ENCODE peak calls at places on chromosomes 12 and 14, in four cellular contexts. D, W, L and M are unnamed samples. For H3K4me1, the result is how much of the 10 kb centered on the place peaks cover.

GRCh38 chr12:32477714-32478113 is 78.4 kb downstream of the FGD4 start:
- DNase-seq in D (no peak), W (no peak), L (no peak), M (no peak)

GRCh38 chr12:9909724-9910123 is 22.4 kb downstream of the CLEC2A start:
- DNase-seq in D (no peak), W (no peak), L (no peak), M (no peak)

GRCh38 chr12:79121486-79121885 is 256.9 kb downstream of the SYT1 start:
- DNase-seq in D (no peak), W (no peak), L (no peak), M (no peak)

GRCh38 chr14:95174184-95174804 is 17.0 kb upstream of the DICER1 start:
- DNase-seq in D (no peak), W (no peak), L (no peak), M (no peak)

GRCh38 chr12:10179871-10180270 is 1.0 kb downstream of the TMEM52B start:
- DNase-seq in D (no peak), W (no peak), L (no peak), M (no peak)

GRCh38 chr12:14774074-14774943 is 29.0 kb downstream of the WBP11 start:
- DNase-seq in D (peak), W (peak), L (no peak), M (peak)

GRCh38 chr14:75315143-75315542 is 36.5 kb downstream of the FOS start:
- DNase-seq in D (no peak), W (no peak), L (no peak), M (no peak)

GRCh38 chr12:89163918-89164317 is 188.4 kb downstream of the DUSP6 start:
- DNase-seq in D (no peak), W (no peak), L (no peak), M (no peak)

GRCh38 chr12:12007001-12007712 is 63.6 kb upstream of the BCL2L14 start:
- DNase-seq in D (peak), W (no peak), L (no peak), M (no peak)

GRCh38 chr12:12008232-12008850 is 62.4 kb upstream of the BCL2L14 start:
- DNase-seq in D (no peak), W (no peak), L (no peak), M (peak)

GRCh38 chr12:12003609-12004008 is 67.1 kb upstream of the BCL2L14 start:
- DNase-seq in D (no peak), W (no peak), L (no peak), M (no peak)

GRCh38 chr12:12007713-12008231 is 63.0 kb upstream of the BCL2L14 start:
- DNase-seq in D (no peak), W (no peak), L (no peak), M (no peak)

DNA sequence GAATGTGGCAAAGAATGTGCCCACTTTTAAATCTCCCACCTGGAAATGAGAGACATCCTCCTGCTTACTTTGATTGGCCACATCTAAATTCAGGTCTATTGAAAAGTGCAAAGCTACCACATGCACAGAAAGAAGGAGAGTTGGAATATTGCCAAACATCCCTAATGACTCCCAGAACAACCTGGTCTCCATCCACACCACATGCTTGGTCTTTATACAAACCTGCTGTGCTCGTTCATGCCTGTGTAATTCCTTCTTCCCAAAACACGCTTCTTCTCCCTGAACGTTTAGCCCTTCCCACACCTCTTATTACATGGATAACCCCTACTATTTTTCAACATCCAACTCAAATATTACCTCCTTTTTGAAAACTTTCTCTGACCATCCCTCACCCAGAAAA is 66.2 kb upstream of the BCL2L14 start:
- DNase-seq in D (no peak), W (no peak), L (no peak), M (no peak)
- TF ChIP-seq YY1 in D (no peak), W (no peak), L (no peak), M (no peak)

GRCh38 chr12:1093166-1093751 is 102.2 kb downstream of the ERC1 start:
- DNase-seq in D (no peak), W (peak), L (no peak), M (peak)
- TF ChIP-seq SUZ12 in D (no peak), W (no peak), L (no peak), M (no peak)

DNA sequence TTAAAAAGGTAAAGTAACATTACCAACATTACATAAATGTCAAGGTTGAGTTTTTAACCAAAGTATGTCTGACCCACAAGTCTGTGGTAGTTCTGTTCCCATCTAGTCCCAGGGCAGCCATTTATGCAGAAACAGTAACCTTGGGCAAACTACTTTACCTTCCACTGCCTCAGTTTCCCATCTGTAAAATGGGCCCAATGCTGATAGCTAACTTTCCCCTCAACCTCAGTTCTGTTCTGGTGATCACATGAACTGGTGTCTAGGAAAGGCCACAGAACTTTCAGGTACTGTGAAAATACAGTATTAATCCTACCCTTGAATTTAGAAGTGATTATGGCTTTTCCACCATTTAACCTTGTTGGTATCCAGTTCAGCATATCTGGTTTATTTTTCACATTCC is 113.6 kb downstream of the ZFP36L1 start:
- DNase-seq in D (no peak), W (no peak), L (no peak), M (no peak)
- H3K4me1 ChIP-seq in D (under half), W (half or more), L (under half), M (under half)

DNA sequence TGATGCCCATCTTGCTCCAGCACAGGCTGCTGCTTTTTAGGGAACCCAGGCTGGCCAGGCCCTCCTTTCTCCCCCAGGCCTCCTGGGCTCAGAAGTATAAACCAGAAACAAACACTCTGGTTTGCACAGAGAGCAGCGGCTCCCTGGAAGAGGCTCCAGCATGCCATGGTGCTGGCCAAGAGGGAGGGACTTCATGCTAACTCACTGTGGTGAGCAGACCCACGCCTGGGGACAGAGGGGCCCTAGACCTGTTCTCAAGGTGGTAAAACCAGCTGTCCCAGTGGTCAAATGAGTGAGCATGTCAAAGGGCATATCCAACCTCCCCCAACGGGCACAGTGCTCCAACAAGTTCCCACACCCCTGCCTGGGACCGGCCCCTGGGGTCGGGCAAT is 15.5 kb downstream of the BCL11B start:
- DNase-seq in D (no peak), W (no peak), L (no peak), M (no peak)
- TF ChIP-seq YY1 in D (no peak), W (no peak), L (no peak), M (no peak)

DNA sequence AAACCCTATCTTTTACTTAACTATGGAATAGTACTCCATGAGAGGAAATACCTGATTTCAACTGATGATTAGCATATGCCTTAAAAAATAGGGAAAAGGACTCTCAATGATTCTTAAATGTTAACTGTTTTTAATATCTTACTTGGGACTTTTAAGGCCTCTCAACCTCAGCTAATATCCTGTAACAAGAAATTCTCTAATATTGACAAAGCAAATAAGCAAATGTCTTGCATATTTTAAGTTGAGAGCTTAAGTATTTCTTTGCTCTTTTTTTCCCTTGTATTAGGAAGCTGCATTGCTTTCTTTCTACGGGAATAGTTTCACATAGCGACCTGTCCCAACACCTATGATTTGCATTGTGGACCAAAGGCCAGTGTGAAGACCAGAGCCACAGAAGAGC is 249.9 kb downstream of the BCAT1 start:
- DNase-seq in D (no peak), W (no peak), L (no peak), M (no peak)
- TF ChIP-seq SUZ12 in D (no peak), W (no peak), L (no peak), M (no peak)

GRCh38 chr12:105329926-105330282 is 587 bp upstream of the C12orf75 start:
- DNase-seq in D (no peak), W (no peak), L (no peak), M (no peak)
- H3K4me1 ChIP-seq in D (under half), W (under half), L (under half), M (under half)

GRCh38 chr14:102949062-102949800 is 26.8 kb downstream of the AMN start:
- DNase-seq in D (no peak), W (no peak), L (no peak), M (no peak)
- TF ChIP-seq YY1 in D (no peak), W (no peak), L (no peak), M (no peak)

DNA sequence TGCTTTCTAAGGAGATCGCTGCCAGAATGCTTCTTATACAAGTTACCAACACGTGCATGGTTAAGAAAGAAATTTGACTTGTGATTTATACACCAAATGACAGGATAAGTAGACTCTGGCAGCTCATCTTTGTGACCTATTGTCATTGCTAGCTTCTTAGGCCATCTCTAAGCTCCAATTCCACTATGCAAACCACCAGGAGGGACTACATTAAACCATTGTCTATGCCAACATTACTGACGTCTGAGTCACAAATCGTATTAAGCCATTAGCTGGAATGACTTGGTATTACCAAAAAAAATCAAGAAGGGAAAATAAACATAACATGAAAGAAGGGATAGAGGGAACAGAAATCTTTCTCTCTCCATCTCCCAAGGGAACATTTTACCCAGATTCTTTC is 15.8 kb upstream of the VPS33A start:
- DNase-seq in D (no peak), W (no peak), L (no peak), M (no peak)
- TF ChIP-seq SUZ12 in D (no peak), W (no peak), L (no peak), M (no peak)